ENCODE peak calls at places on chromosomes 2 and 18, in nine cellular contexts. C is GM23248; H is heart right ventricle; N is SIG-M5; D is CD4-positive, alpha-beta T cell; S is NCI-H510A treated with DMSO at 0.1 percent for 48 hours; Q is NCI-H2171 treated with DMSO at 0.1 percent for 48 hours; A is fibroblast of mammary gland; R is skeletal muscle cell. Z is an unnamed sample.
A peak's percentile ranks its signal among the peaks of the same experiment; 100 is the strongest.

GRCh38 chr18:63177822-63178525 is 141.6 kb downstream of the BCL2 start:
- DNase-seq in C (peak; percentile 50), H (no peak), N (no peak), D (no peak), S (no peak), Q (peak; percentile 28), A (peak; percentile 47), R (peak; percentile 25), Z (peak; percentile 16)

GRCh38 chr2:222506230-222506934 is 82.0 kb downstream of the SGPP2 start:
- DNase-seq in C (no peak), H (no peak), N (no peak), D (no peak), S (no peak), Q (no peak), A (no peak), R (no peak), Z (no peak)

GRCh38 chr2:42249887-42250286 is 80.7 kb downstream of the EML4 start:
- DNase-seq in C (no peak), H (peak; percentile 51), N (no peak), D (no peak), S (peak; percentile 95), Q (peak; percentile 78), A (no peak), R (no peak), Z (no peak)

GRCh38 chr2:23632831-23633395 is 247.9 kb downstream of the KLHL29 start:
- DNase-seq in C (no peak), H (no peak), N (no peak), D (no peak), S (no peak), Q (no peak), A (no peak), R (no peak), Z (no peak)

GRCh38 chr2:28592481-28592880 is 96.6 kb downstream of the PLB1 start:
- DNase-seq in C (no peak), H (no peak), N (no peak), D (no peak), S (no peak), Q (no peak), A (no peak), R (no peak), Z (no peak)

GRCh38 chr2:12884713-12885282 is 168.1 kb downstream of the TRIB2 start:
- DNase-seq in C (peak; percentile 88), H (peak; percentile 69), N (no peak), D (no peak), S (no peak), Q (no peak), A (peak; percentile 90), R (peak; percentile 68), Z (peak; percentile 14)

GRCh38 chr2:114122861-114123391 is 233.0 kb downstream of the ACTR3 start:
- DNase-seq in C (no peak), H (no peak), N (no peak), D (no peak), S (no peak), Q (peak; percentile 22), A (no peak), R (no peak), Z (no peak)

GRCh38 chr2:230564805-230565779 is 147.6 kb upstream of the CAB39 start:
- DNase-seq in C (peak; percentile 34), H (no peak), N (peak; percentile 65), D (no peak), S (no peak), Q (no peak), A (no peak), R (peak; percentile 56), Z (peak; percentile 22)

GRCh38 chr2:197599285-197599965 is 76.0 kb downstream of the RFTN2 start:
- DNase-seq in C (peak; percentile 58), H (no peak), N (peak; percentile 53), D (no peak), S (peak; percentile 44), Q (peak; percentile 71), A (peak; percentile 71), R (no peak), Z (peak; percentile 35)

GRCh38 chr2:8157621-8158020 is 524.2 kb upstream of the ID2 start:
- DNase-seq in C (no peak), H (no peak), N (no peak), D (no peak), S (no peak), Q (no peak), A (no peak), R (no peak), Z (no peak)

GRCh38 chr2:174597347-174598047 is at the start of gene WIPF1:
- DNase-seq in C (peak; percentile 70), H (peak; percentile 40), N (peak; percentile 70), D (peak; percentile 48), S (no peak), Q (no peak), A (peak; percentile 90), R (no peak), Z (no peak)

GRCh38 chr2:238720232-238720672 is 127.6 kb upstream of the TWIST2 start:
- DNase-seq in C (peak; percentile 51), H (peak; percentile 24), N (no peak), D (no peak), S (no peak), Q (peak; percentile 18), A (peak; percentile 63), R (no peak), Z (no peak)

GRCh38 chr2:203782262-203782976 is 76.0 kb downstream of the CD28 start:
- DNase-seq in C (peak; percentile 98), H (peak; percentile 65), N (no peak), D (peak; percentile 35), S (peak; percentile 68), Q (peak; percentile 18), A (peak; percentile 99), R (peak; percentile 95), Z (peak; percentile 94)

GRCh38 chr2:138677179-138677578 is 103.0 kb downstream of the NXPH2 start:
- DNase-seq in C (no peak), H (no peak), N (no peak), D (no peak), S (no peak), Q (no peak), A (no peak), R (no peak), Z (no peak)

GRCh38 chr2:11144724-11145079 is 10.6 kb upstream of the SLC66A3 start:
- DNase-seq in C (no peak), H (no peak), N (no peak), D (no peak), S (no peak), Q (no peak), A (no peak), R (no peak), Z (no peak)

GRCh38 chr2:101949304-101949703 is 42.5 kb upstream of the IL1R2 start:
- DNase-seq in C (peak; percentile 45), H (no peak), N (no peak), D (no peak), S (no peak), Q (no peak), A (peak; percentile 58), R (no peak), Z (no peak)

GRCh38 chr2:230176996-230177395 is 42.8 kb downstream of the SP110 start:
- DNase-seq in C (no peak), H (no peak), N (no peak), D (no peak), S (no peak), Q (no peak), A (no peak), R (no peak), Z (no peak)

GRCh38 chr2:53787255-53787910 is 539 bp downstream of the ERLEC1 start:
- DNase-seq in C (peak; percentile 72), H (no peak), N (no peak), D (no peak), S (peak; percentile 14), Q (no peak), A (peak; percentile 41), R (no peak), Z (no peak)

GRCh38 chr2:214103199-214104001 is 307.5 kb upstream of the VWC2L start:
- DNase-seq in C (no peak), H (no peak), N (no peak), D (no peak), S (peak; percentile 84), Q (peak; percentile 89), A (no peak), R (peak; percentile 18), Z (no peak)

GRCh38 chr2:233832869-233833812 is 21.2 kb downstream of the HJURP start:
- DNase-seq in C (peak; percentile 37), H (no peak), N (no peak), D (no peak), S (peak; percentile 43), Q (peak; percentile 61), A (peak; percentile 71), R (no peak), Z (no peak)

GRCh38 chr2:42407476-42407875 is 46.5 kb upstream of the COX7A2L start:
- DNase-seq in C (no peak), H (no peak), N (no peak), D (no peak), S (no peak), Q (no peak), A (no peak), R (no peak), Z (no peak)

GRCh38 chr2:153163055-153163454 is 315.5 kb downstream of the RPRM start:
- DNase-seq in C (peak; percentile 24), H (no peak), N (no peak), D (no peak), S (peak; percentile 6), Q (peak; percentile 73), A (peak; percentile 28), R (no peak), Z (no peak)

GRCh38 chr2:68715353-68716041 is 19.1 kb upstream of the ARHGAP25 start:
- DNase-seq in C (peak; percentile 63), H (no peak), N (no peak), D (no peak), S (no peak), Q (peak; percentile 50), A (peak; percentile 56), R (no peak), Z (peak; percentile 3)

Z was measured in fibroblast of the conjunctiva.